ENCODE peak calls at places on chromosomes 1 and 21, in eight cellular contexts. Z, G, F, U, R, J, Q and P are unnamed samples.

GRCh38 chr1:232306269-232306911 is 323.5 kb downstream of the SIPA1L2 start:
- DNase-seq in Z (peak), G (no peak), F (no peak), U (no peak), R (peak), J (peak), Q (no peak), P (no peak)

GRCh38 chr21:36845070-36845469 is 121.4 kb downstream of the HLCS start:
- DNase-seq in Z (no peak), G (no peak), F (no peak), U (no peak), R (no peak), J (no peak), Q (no peak), P (no peak)

GRCh38 chr1:205917466-205918248 is 25.6 kb downstream of the SLC26A9 start:
- DNase-seq in Z (no peak), G (no peak), F (no peak), U (no peak), R (no peak), J (no peak), Q (no peak), P (no peak)

GRCh38 chr1:42163114-42163513 is 1.4 kb downstream of the GUCA2A start:
- DNase-seq in Z (no peak), G (peak), F (no peak), U (no peak), R (no peak), J (no peak), Q (no peak), P (no peak)

GRCh38 chr1:22048351-22049192 is 3.9 kb upstream of the CDC42 start:
- DNase-seq in Z (peak), G (peak), F (no peak), U (peak), R (no peak), J (peak), Q (no peak), P (no peak)

GRCh38 chr1:21514245-21514644 is 5.0 kb downstream of the ALPL start:
- DNase-seq in Z (no peak), G (no peak), F (no peak), U (no peak), R (no peak), J (no peak), Q (no peak), P (no peak)

GRCh38 chr1:42335809-42336518 is 929 bp upstream of the FOXJ3 start:
- DNase-seq in Z (no peak), G (peak), F (no peak), U (peak), R (no peak), J (peak), Q (no peak), P (no peak)

GRCh38 chr1:159196543-159196942 is 8.1 kb upstream of the ACKR1 start:
- DNase-seq in Z (no peak), G (no peak), F (no peak), U (peak), R (no peak), J (peak), Q (no peak), P (no peak)

GRCh38 chr1:245645406-245645805 is 490.6 kb downstream of the KIF26B start:
- DNase-seq in Z (no peak), G (no peak), F (no peak), U (no peak), R (no peak), J (no peak), Q (no peak), P (no peak)

GRCh38 chr1:58755468-58755872 is 28.4 kb downstream of the JUN start:
- DNase-seq in Z (peak), G (peak), F (peak), U (peak), R (peak), J (peak), Q (peak), P (peak)

GRCh38 chr1:181092056-181092455 is 3.6 kb downstream of the IER5 start:
- DNase-seq in Z (no peak), G (no peak), F (no peak), U (no peak), R (no peak), J (no peak), Q (no peak), P (no peak)

GRCh38 chr1:219161371-219161975 is 12.2 kb upstream of the LYPLAL1 start:
- DNase-seq in Z (no peak), G (peak), F (no peak), U (no peak), R (no peak), J (no peak), Q (no peak), P (peak)

GRCh38 chr1:219163401-219163954 is 10.2 kb upstream of the LYPLAL1 start:
- DNase-seq in Z (no peak), G (peak), F (no peak), U (no peak), R (no peak), J (no peak), Q (no peak), P (no peak)

GRCh38 chr1:219160942-219161341 is 12.7 kb upstream of the LYPLAL1 start:
- DNase-seq in Z (no peak), G (no peak), F (no peak), U (peak), R (no peak), J (no peak), Q (no peak), P (no peak)

GRCh38 chr1:219155140-219155539 is 18.5 kb upstream of the LYPLAL1 start:
- DNase-seq in Z (no peak), G (peak), F (no peak), U (no peak), R (no peak), J (no peak), Q (no peak), P (peak)

DNA sequence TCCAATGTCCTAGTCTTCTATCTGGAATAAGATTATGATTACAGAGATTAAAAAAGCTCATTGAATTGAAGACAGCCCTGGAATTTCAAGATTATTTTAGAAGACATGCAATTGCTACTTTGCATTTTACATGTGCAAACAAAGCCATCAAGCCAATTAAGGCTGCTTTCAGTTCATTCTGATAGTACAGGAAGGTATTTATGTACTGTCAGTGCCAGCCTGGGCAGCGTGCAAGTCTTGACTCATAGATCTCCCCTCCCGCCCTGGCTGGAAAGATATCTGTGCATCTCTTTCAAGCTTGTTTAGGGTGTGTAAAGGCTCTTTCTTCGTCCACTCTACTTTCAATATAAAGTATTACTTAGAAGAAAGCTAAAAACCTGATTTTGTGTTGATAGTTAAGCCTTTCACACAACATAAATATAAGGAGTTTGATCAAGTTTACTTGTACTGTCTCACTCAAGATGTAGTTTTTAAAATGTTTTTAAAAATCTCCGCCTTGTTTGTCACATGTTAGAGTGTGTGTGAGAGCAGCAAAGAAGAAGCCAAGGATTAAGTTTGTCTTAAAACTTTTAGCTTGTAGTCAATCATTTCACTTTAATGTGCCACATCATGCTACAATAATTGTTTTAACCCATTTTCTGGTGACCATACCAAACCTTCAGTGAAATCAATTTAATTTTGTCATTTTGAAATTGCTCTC is 13.6 kb upstream of the LYPLAL1 start:
- DNase-seq in Z (no peak), G (peak), F (no peak), U (peak), R (no peak), J (no peak), Q (no peak), P (no peak)
- H3K4me3 ChIP-seq in Z (no peak), G (no peak), F (no peak), U (peak), R (no peak), J (no peak), Q (no peak), P (no peak)

DNA sequence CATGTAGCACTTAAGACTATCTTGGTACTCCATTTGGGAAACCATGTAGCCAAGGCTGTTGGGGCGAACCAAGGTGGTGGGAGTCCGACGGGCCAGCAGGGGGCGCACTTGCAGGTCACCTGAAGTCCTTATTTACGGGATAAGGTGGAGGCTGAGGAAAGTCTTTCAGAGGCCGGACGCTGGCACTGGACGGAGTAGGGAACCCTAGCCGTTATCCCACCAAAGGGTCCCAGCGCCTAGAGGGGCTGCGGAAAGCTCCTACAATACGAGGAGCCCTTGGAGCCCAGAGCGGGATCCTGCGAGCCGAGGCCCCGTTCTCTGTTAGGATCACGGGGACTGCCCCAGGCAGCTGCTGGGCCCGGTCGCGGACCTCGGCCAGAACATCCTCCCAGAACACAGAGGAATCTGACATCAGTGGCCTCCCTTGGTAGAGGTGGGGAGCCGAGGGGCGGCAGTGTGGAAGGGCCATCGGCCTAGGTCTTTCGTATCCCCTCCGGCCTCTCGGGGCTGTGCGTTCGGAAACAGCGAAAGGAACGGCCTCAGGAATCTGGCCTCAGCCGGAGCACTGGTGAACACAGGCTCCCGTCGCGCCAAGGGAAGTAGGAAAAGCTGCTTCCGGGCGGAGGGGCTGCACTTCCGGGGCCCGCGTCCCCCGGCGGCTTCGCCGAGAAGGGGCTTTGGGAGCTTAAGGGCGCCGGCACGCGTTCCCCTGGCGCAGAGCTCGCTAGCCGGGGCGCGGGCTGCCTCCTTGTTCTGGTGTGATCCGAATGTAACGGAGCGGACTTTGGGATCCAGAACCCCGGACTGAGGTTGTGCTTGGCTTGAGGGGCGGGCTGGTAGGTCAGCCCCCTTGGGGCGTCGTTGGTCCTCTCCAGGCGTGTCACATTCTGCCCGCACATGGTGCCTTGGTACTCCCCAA is 29.9 kb upstream of the RPTN start:
- DNase-seq in Z (peak), G (peak), F (no peak), U (peak), R (peak), J (peak), Q (no peak), P (no peak)
- H3K4me3 ChIP-seq in Z (peak), G (peak), F (peak), U (peak), R (peak), J (no peak), Q (peak), P (peak)

GRCh38 chr1:107939256-107939655 is 25.7 kb downstream of the VAV3 start:
- DNase-seq in Z (no peak), G (no peak), F (no peak), U (no peak), R (no peak), J (no peak), Q (no peak), P (no peak)

GRCh38 chr1:107942829-107943228 is 22.2 kb downstream of the VAV3 start:
- DNase-seq in Z (no peak), G (no peak), F (no peak), U (no peak), R (no peak), J (no peak), Q (no peak), P (no peak)

GRCh38 chr1:107936498-107937481 is 28.2 kb downstream of the VAV3 start:
- DNase-seq in Z (no peak), G (peak), F (peak), U (peak), R (peak), J (peak), Q (peak), P (peak)

GRCh38 chr1:107941123-107941522 is 23.9 kb downstream of the VAV3 start:
- DNase-seq in Z (no peak), G (peak), F (no peak), U (peak), R (no peak), J (no peak), Q (no peak), P (no peak)

GRCh38 chr1:107940178-107940577 is 24.8 kb downstream of the VAV3 start:
- DNase-seq in Z (no peak), G (no peak), F (no peak), U (no peak), R (no peak), J (no peak), Q (no peak), P (no peak)
- H3K4me3 ChIP-seq in Z (no peak), G (no peak), F (no peak), U (no peak), R (no peak), J (no peak), Q (no peak), P (no peak)

DNA sequence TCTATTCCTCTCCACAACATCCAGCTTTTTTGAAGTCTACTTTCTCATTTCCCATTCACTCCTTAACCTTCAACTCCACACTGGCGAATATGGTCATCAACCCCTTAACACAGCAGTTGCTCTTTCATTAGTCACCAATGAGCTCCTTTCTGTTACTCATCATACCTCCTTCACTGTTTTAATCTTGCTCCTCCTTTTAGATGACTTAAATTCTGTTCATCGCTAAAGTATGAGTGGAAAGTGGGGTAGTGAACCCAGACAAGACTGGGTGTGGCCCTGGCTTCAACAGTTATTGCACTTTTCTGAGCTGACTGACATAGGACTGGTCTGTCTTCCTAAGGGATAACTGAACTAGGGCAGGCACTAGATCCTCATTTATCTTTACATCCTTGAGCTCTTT is 51.3 kb downstream of the AKT3 start:
- DNase-seq in Z (no peak), G (peak), F (peak), U (peak), R (no peak), J (no peak), Q (peak), P (peak)
- H3K4me3 ChIP-seq in Z (no peak), G (no peak), F (no peak), U (peak), R (no peak), J (no peak), Q (no peak), P (no peak)

GRCh38 chr21:45030637-45031218 is 43.7 kb upstream of the ADARB1 start:
- DNase-seq in Z (no peak), G (peak), F (no peak), U (peak), R (no peak), J (no peak), Q (no peak), P (peak)
- H3K4me3 ChIP-seq in Z (no peak), G (no peak), F (no peak), U (peak), R (no peak), J (no peak), Q (no peak), P (no peak)

GRCh38 chr1:87684786-87685185 is 356.1 kb downstream of the LMO4 start:
- DNase-seq in Z (no peak), G (peak), F (no peak), U (peak), R (peak), J (no peak), Q (no peak), P (peak)
- H3K4me3 ChIP-seq in Z (peak), G (no peak), F (peak), U (peak), R (peak), J (no peak), Q (no peak), P (peak)

GRCh38 chr1:222334026-222334680 is 213.8 kb downstream of the HHIPL2 start:
- DNase-seq in Z (no peak), G (peak), F (peak), U (peak), R (no peak), J (no peak), Q (no peak), P (peak)
- H3K4me3 ChIP-seq in Z (no peak), G (no peak), F (no peak), U (no peak), R (no peak), J (no peak), Q (no peak), P (no peak)